ENCODE peak calls at places on chromosomes 7 and 10, in ten cellular contexts. M is psoas muscle; I is effector CD4-positive, alpha-beta T cell; A is anterior cingulate cortex; B is NCI-H510A treated with DMSO at 0.1 percent for 48 hours; F is tibial artery; W is CD4-positive, CD25-positive, alpha-beta regulatory T cell; G is T47D; T is stimulated activated naive CD8-positive, alpha-beta T cell treated with anti-CD3 and anti-CD28 coated beads, Interleukin-15, amount 100 ng/mL, for 72 hours; J is activated T-cell treated with anti-CD3 and anti-CD28 coated beads for 48 hours. R is an unnamed sample.

GRCh38 chr7:99975782-99976521 is at the start of gene AZGP1:
- DNase-seq in A (peak), M (no peak), I (no peak), B (no peak), F (no peak), T (no peak), W (no peak), J (no peak), G (peak), R (no peak)

GRCh38 chr7:16084370-16084769 is 337.0 kb downstream of the CRPPA start:
- DNase-seq in J (no peak), F (no peak), B (no peak), G (no peak), M (no peak), T (no peak), I (no peak), W (no peak), A (no peak), R (no peak)

GRCh38 chr10:1050145-1050544 is 1.2 kb upstream of the IDI1 start:
- DNase-seq in I (peak), W (no peak), M (no peak), J (no peak), B (no peak), G (no peak), A (no peak), T (no peak), F (no peak), R (no peak)

GRCh38 chr10:5470062-5470751 is 29.2 kb downstream of the CALML5 start:
- DNase-seq in I (no peak), G (no peak), W (no peak), A (no peak), F (peak), J (no peak), T (no peak), M (no peak), B (no peak), R (no peak)

GRCh38 chr7:52540041-52540440 is 495.4 kb upstream of the POM121L12 start:
- DNase-seq in W (no peak), M (no peak), A (no peak), I (no peak), B (no peak), G (no peak), F (no peak), J (no peak), T (no peak), R (no peak)

GRCh38 chr10:108848016-108848415 is 1075.3 kb downstream of the XPNPEP1 start:
- DNase-seq in J (no peak), F (no peak), T (no peak), B (no peak), M (no peak), W (no peak), A (no peak), I (no peak), G (no peak), R (no peak)

GRCh38 chr10:113476191-113476590 is 76.7 kb upstream of the HABP2 start:
- DNase-seq in A (no peak), J (no peak), M (no peak), W (no peak), I (no peak), T (no peak), F (peak), B (no peak), G (peak), R (no peak)

GRCh38 chr10:44245601-44245938 is 139.3 kb downstream of the CXCL12 start:
- DNase-seq in W (no peak), B (no peak), A (no peak), F (no peak), I (no peak), J (no peak), M (no peak), T (no peak), G (peak), R (no peak)

GRCh38 chr10:22016046-22016705 is 12.6 kb upstream of the DNAJC1 start:
- DNase-seq in A (no peak), M (no peak), W (no peak), J (no peak), G (no peak), T (no peak), F (no peak), B (no peak), I (no peak), R (no peak)

R was measured in NCI-H1930.